ENCODE peak calls at places on chromosomes 6 and 20, in seven cellular contexts. One of them, this sample, is unnamed.

GRCh38 chr6:8905647-8906231 is 470.4 kb upstream of the SLC35B3 start:
- DNase-seq in NCI-H460: no peak
- DNase-seq in Peyer's patch: no peak
- DNase-seq in WTC11: no peak
- DNase-seq in sigmoid colon: no peak
- DNase-seq in NCI-H1105: no peak
- DNase-seq in cardiac muscle cell: no peak
- DNase-seq in this sample: no peak

GRCh38 chr20:64222851-64223525 is 32.6 kb upstream of the PCMTD2 start:
- DNase-seq in NCI-H460: no peak
- DNase-seq in Peyer's patch: no peak
- DNase-seq in WTC11: no peak
- DNase-seq in sigmoid colon: no peak
- DNase-seq in NCI-H1105: no peak
- DNase-seq in cardiac muscle cell: no peak
- DNase-seq in this sample: no peak

GRCh38 chr6:15551262-15551661 is 111.6 kb downstream of the DTNBP1 start:
- DNase-seq in NCI-H460: no peak
- DNase-seq in Peyer's patch: no peak
- DNase-seq in WTC11: no peak
- DNase-seq in sigmoid colon: no peak
- DNase-seq in NCI-H1105: no peak
- DNase-seq in cardiac muscle cell: no peak
- DNase-seq in this sample: no peak

GRCh38 chr6:43770417-43771209 is 602 bp downstream of the VEGFA start:
- DNase-seq in NCI-H460: peak
- DNase-seq in Peyer's patch: peak
- DNase-seq in WTC11: peak
- DNase-seq in sigmoid colon: peak
- DNase-seq in NCI-H1105: peak
- DNase-seq in cardiac muscle cell: peak
- DNase-seq in this sample: no peak

GRCh38 chr6:111087871-111088667 is 766 bp downstream of the SLC16A10 start:
- DNase-seq in NCI-H460: no peak
- DNase-seq in Peyer's patch: peak
- DNase-seq in WTC11: peak
- DNase-seq in sigmoid colon: no peak
- DNase-seq in NCI-H1105: peak
- DNase-seq in cardiac muscle cell: peak
- DNase-seq in this sample: no peak

GRCh38 chr20:1281279-1282057 is 15.4 kb downstream of the SNPH start:
- DNase-seq in NCI-H460: no peak
- DNase-seq in Peyer's patch: no peak
- DNase-seq in WTC11: no peak
- DNase-seq in sigmoid colon: peak
- DNase-seq in NCI-H1105: peak
- DNase-seq in cardiac muscle cell: no peak
- DNase-seq in this sample: no peak

GRCh38 chr6:158008894-158009891 is 27.5 kb downstream of the SYNJ2 start:
- DNase-seq in NCI-H460: no peak
- DNase-seq in Peyer's patch: peak
- DNase-seq in WTC11: no peak
- DNase-seq in sigmoid colon: peak
- DNase-seq in NCI-H1105: no peak
- DNase-seq in cardiac muscle cell: peak
- DNase-seq in this sample: peak

GRCh38 chr20:25055711-25056492 is 2.0 kb downstream of the ACSS1 start:
- DNase-seq in NCI-H460: no peak
- DNase-seq in Peyer's patch: no peak
- DNase-seq in WTC11: no peak
- DNase-seq in sigmoid colon: peak
- DNase-seq in NCI-H1105: no peak
- DNase-seq in cardiac muscle cell: peak
- DNase-seq in this sample: no peak

GRCh38 chr20:17752452-17752851 is 52.7 kb downstream of the BANF2 start:
- DNase-seq in NCI-H460: no peak
- DNase-seq in Peyer's patch: no peak
- DNase-seq in WTC11: no peak
- DNase-seq in sigmoid colon: no peak
- DNase-seq in NCI-H1105: no peak
- DNase-seq in cardiac muscle cell: no peak
- DNase-seq in this sample: no peak

GRCh38 chr6:52537001-52537753 is 39.7 kb downstream of the TRAM2 start:
- DNase-seq in NCI-H460: no peak
- DNase-seq in Peyer's patch: no peak
- DNase-seq in WTC11: no peak
- DNase-seq in sigmoid colon: no peak
- DNase-seq in NCI-H1105: no peak
- DNase-seq in cardiac muscle cell: no peak
- DNase-seq in this sample: no peak

GRCh38 chr6:108661430-108661829 is 100.7 kb downstream of the FOXO3 start:
- DNase-seq in NCI-H460: no peak
- DNase-seq in Peyer's patch: no peak
- DNase-seq in WTC11: no peak
- DNase-seq in sigmoid colon: no peak
- DNase-seq in NCI-H1105: no peak
- DNase-seq in cardiac muscle cell: peak
- DNase-seq in this sample: no peak

GRCh38 chr6:129966125-129966524 is 52.3 kb upstream of the L3MBTL3 start:
- DNase-seq in NCI-H460: no peak
- DNase-seq in Peyer's patch: no peak
- DNase-seq in WTC11: no peak
- DNase-seq in sigmoid colon: no peak
- DNase-seq in NCI-H1105: no peak
- DNase-seq in cardiac muscle cell: no peak
- DNase-seq in this sample: no peak

GRCh38 chr20:25738198-25738597 is 41.5 kb upstream of the ZNF337 start:
- DNase-seq in NCI-H460: no peak
- DNase-seq in Peyer's patch: no peak
- DNase-seq in WTC11: no peak
- DNase-seq in sigmoid colon: no peak
- DNase-seq in NCI-H1105: no peak
- DNase-seq in cardiac muscle cell: no peak
- DNase-seq in this sample: no peak

GRCh38 chr6:104689551-104690205 is 170.0 kb downstream of the HACE1 start:
- DNase-seq in NCI-H460: no peak
- DNase-seq in Peyer's patch: no peak
- DNase-seq in WTC11: no peak
- DNase-seq in sigmoid colon: no peak
- DNase-seq in NCI-H1105: no peak
- DNase-seq in cardiac muscle cell: peak
- DNase-seq in this sample: no peak

GRCh38 chr20:42432485-42432884 is 757.2 kb downstream of the PTPRT start:
- DNase-seq in NCI-H460: no peak
- DNase-seq in Peyer's patch: no peak
- DNase-seq in WTC11: no peak
- DNase-seq in sigmoid colon: no peak
- DNase-seq in NCI-H1105: no peak
- DNase-seq in cardiac muscle cell: peak
- DNase-seq in this sample: no peak

GRCh38 chr6:56841751-56842150 is 113.2 kb upstream of the BEND6 start:
- DNase-seq in NCI-H460: no peak
- DNase-seq in Peyer's patch: no peak
- DNase-seq in WTC11: no peak
- DNase-seq in sigmoid colon: no peak
- DNase-seq in NCI-H1105: no peak
- DNase-seq in cardiac muscle cell: no peak
- DNase-seq in this sample: no peak

GRCh38 chr6:44256291-44257006 is 879 bp downstream of the SLC35B2 start:
- DNase-seq in NCI-H460: no peak
- DNase-seq in Peyer's patch: no peak
- DNase-seq in WTC11: no peak
- DNase-seq in sigmoid colon: no peak
- DNase-seq in NCI-H1105: no peak
- DNase-seq in cardiac muscle cell: no peak
- DNase-seq in this sample: no peak

GRCh38 chr6:135012764-135013163 is 41.9 kb downstream of the HBS1L start:
- DNase-seq in NCI-H460: no peak
- DNase-seq in Peyer's patch: no peak
- DNase-seq in WTC11: no peak
- DNase-seq in sigmoid colon: no peak
- DNase-seq in NCI-H1105: no peak
- DNase-seq in cardiac muscle cell: peak
- DNase-seq in this sample: no peak

GRCh38 chr6:6712979-6713514 is 124.5 kb downstream of the LY86 start:
- DNase-seq in NCI-H460: no peak
- DNase-seq in Peyer's patch: no peak
- DNase-seq in WTC11: no peak
- DNase-seq in sigmoid colon: no peak
- DNase-seq in NCI-H1105: no peak
- DNase-seq in cardiac muscle cell: no peak
- DNase-seq in this sample: no peak

GRCh38 chr6:31541059-31541657 is 645 bp downstream of the DDX39B start:
- DNase-seq in NCI-H460: no peak
- DNase-seq in Peyer's patch: peak
- DNase-seq in WTC11: no peak
- DNase-seq in sigmoid colon: no peak
- DNase-seq in NCI-H1105: peak
- DNase-seq in cardiac muscle cell: peak
- DNase-seq in this sample: no peak

GRCh38 chr6:11634948-11635347 is 97.4 kb downstream of the TMEM170B start:
- DNase-seq in NCI-H460: no peak
- DNase-seq in Peyer's patch: no peak
- DNase-seq in WTC11: no peak
- DNase-seq in sigmoid colon: no peak
- DNase-seq in NCI-H1105: no peak
- DNase-seq in cardiac muscle cell: no peak
- DNase-seq in this sample: no peak